ENCODE peak calls at places on chromosomes 12 and 14, in nine cellular contexts. C is stimulated activated CD8-positive, alpha-beta memory T cell treated with anti-CD3 and anti-CD28 coated beads, Interleukin-2, amount 100 ng/mL, for 1 hour; F is fibroblast of the conjunctiva; H is erythroblast; M is NCI-H524; Q is NCI-H1694; X is HCT116; W is NCI-H510A treated with DMSO at 0.1 percent for 48 hours; D is T-helper 2 cell. J is an unnamed sample.

GRCh38 chr14:104371917-104372316 is 207.6 kb upstream of the C14orf180 start:
- DNase-seq in C (no peak), F (no peak), H (no peak), M (no peak), Q (no peak), X (no peak), W (no peak), D (no peak), J (no peak)

GRCh38 chr12:70049596-70050360 is 193.5 kb upstream of the CNOT2 start:
- DNase-seq in C (peak), F (no peak), H (peak), M (no peak), Q (no peak), X (peak), W (peak), D (no peak), J (peak)

GRCh38 chr12:76866146-76866545 is 12.7 kb downstream of the CSRP2 start:
- DNase-seq in C (no peak), F (no peak), H (no peak), M (peak), Q (no peak), X (no peak), W (no peak), D (no peak), J (no peak)

GRCh38 chr12:21911832-21912231 is 29.4 kb downstream of the ABCC9 start:
- DNase-seq in C (no peak), F (no peak), H (no peak), M (no peak), Q (no peak), X (no peak), W (no peak), D (no peak), J (no peak)

GRCh38 chr12:6230321-6231110 is 30.3 kb downstream of the CD9 start:
- DNase-seq in C (peak), F (no peak), H (no peak), M (no peak), Q (no peak), X (no peak), W (peak), D (peak), J (no peak)

GRCh38 chr14:101928415-101928841 is 35.9 kb upstream of the DYNC1H1 start:
- DNase-seq in C (no peak), F (no peak), H (no peak), M (no peak), Q (no peak), X (no peak), W (no peak), D (no peak), J (no peak)

GRCh38 chr12:88693837-88694445 is 113.7 kb upstream of the KITLG start:
- DNase-seq in C (no peak), F (no peak), H (no peak), M (no peak), Q (no peak), X (no peak), W (no peak), D (no peak), J (no peak)

GRCh38 chr12:34121360-34121759 is 99.1 kb downstream of the ALG10 start:
- DNase-seq in C (no peak), F (no peak), H (no peak), M (no peak), Q (no peak), X (no peak), W (no peak), D (no peak), J (no peak)

GRCh38 chr12:30508205-30508967 is 187.3 kb downstream of the IPO8 start:
- DNase-seq in C (no peak), F (no peak), H (no peak), M (no peak), Q (no peak), X (no peak), W (no peak), D (no peak), J (no peak)

GRCh38 chr14:102909911-102910310 is 12.6 kb upstream of the AMN start:
- DNase-seq in C (no peak), F (no peak), H (no peak), M (no peak), Q (no peak), X (no peak), W (no peak), D (no peak), J (no peak)

GRCh38 chr12:131856366-131857097 is 28.3 kb downstream of the MMP17 start:
- DNase-seq in C (no peak), F (no peak), H (no peak), M (no peak), Q (no peak), X (no peak), W (no peak), D (no peak), J (no peak)